ENCODE peak calls at places on chromosomes 7 and 10, in nine cellular contexts. P, J, K, Q, M, Y, G, U and V are unnamed samples.
A peak's percentile ranks its signal among the peaks of the same experiment; 100 is the strongest.

GRCh38 chr10:3107426-3107961 is 40.1 kb downstream of the PFKP start:
- DNase-seq in P (peak; percentile 84), J (no peak), K (peak; percentile 85), Q (no peak), M (no peak), Y (no peak), G (peak; percentile 95), U (peak; percentile 89), V (no peak)

GRCh38 chr10:69232252-69232651 is 12.1 kb downstream of the HKDC1 start:
- DNase-seq in P (peak; percentile 68), J (no peak), K (peak; percentile 81), Q (no peak), M (no peak), Y (no peak), G (peak; percentile 85), U (no peak), V (no peak)

GRCh38 chr7:113267885-113268284 is 149.5 kb upstream of the SMIM30 start:
- DNase-seq in P (peak; percentile 20), J (no peak), K (peak; percentile 31), Q (no peak), M (no peak), Y (no peak), G (no peak), U (no peak), V (no peak)

GRCh38 chr10:23981520-23982309 is 227.2 kb upstream of the KIAA1217 start:
- DNase-seq in P (no peak), J (no peak), K (no peak), Q (no peak), M (no peak), Y (no peak), G (peak; percentile 22), U (no peak), V (no peak)

GRCh38 chr7:55420535-55420934 is 55.4 kb downstream of the LANCL2 start:
- DNase-seq in P (peak; percentile 22), J (no peak), K (no peak), Q (no peak), M (no peak), Y (no peak), G (no peak), U (no peak), V (no peak)

GRCh38 chr7:31044531-31044930 is 7.6 kb upstream of the ADCYAP1R1 start:
- DNase-seq in P (no peak), J (no peak), K (no peak), Q (no peak), M (peak; percentile 60), Y (no peak), G (no peak), U (no peak), V (no peak)

GRCh38 chr7:26306770-26307169 is 15.1 kb downstream of the SNX10 start:
- DNase-seq in P (no peak), J (no peak), K (no peak), Q (no peak), M (no peak), Y (no peak), G (no peak), U (no peak), V (no peak)

GRCh38 chr7:156448918-156449317 is 191.7 kb upstream of the RNF32 start:
- DNase-seq in P (no peak), J (no peak), K (no peak), Q (no peak), M (no peak), Y (no peak), G (no peak), U (no peak), V (no peak)

GRCh38 chr10:65358565-65358964 is 1567.3 kb upstream of the LRRTM3 start:
- DNase-seq in P (peak; percentile 62), J (no peak), K (no peak), Q (peak; percentile 40), M (peak; percentile 31), Y (no peak), G (peak; percentile 19), U (no peak), V (no peak)

GRCh38 chr10:18179901-18180300 is 39.7 kb downstream of the CACNB2 start:
- DNase-seq in P (peak; percentile 80), J (no peak), K (peak; percentile 62), Q (no peak), M (no peak), Y (no peak), G (no peak), U (peak; percentile 79), V (no peak)

GRCh38 chr7:28708458-28708951 is 249.6 kb downstream of the TRIL start:
- DNase-seq in P (no peak), J (no peak), K (no peak), Q (peak; percentile 58), M (peak; percentile 57), Y (no peak), G (no peak), U (no peak), V (no peak)

GRCh38 chr10:30493609-30494530 is 59.9 kb downstream of the MAP3K8 start:
- DNase-seq in P (peak; percentile 40), J (no peak), K (peak; percentile 56), Q (no peak), M (no peak), Y (no peak), G (peak; percentile 58), U (peak; percentile 80), V (no peak)

DNA sequence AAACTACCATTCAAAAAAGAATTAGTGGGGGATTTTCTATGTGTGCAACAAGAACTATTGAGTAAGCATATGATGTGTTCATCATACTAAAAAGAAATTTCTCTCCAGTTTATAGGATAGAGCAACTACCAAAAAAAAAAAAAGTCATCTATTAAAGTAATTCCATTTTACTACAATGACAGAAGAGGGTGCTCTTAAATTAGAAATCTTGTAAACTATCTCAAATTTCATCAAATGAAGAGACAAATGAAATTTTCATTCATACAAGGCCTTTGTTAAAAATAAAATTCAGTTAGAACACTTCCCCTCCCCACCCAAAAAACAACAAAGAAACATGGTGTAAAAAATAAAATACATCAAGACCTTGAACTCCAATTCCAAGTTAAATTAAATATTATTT is 195.4 kb upstream of the PLXDC2 start:
- DNase-seq in P (peak; percentile 37), J (no peak), K (peak; percentile 6), Q (no peak), M (no peak), Y (no peak), G (peak; percentile 3), U (no peak), V (no peak)
- TF ChIP-seq CTCF in P (peak; percentile 12), J (no peak), K (peak; percentile 33), Q (no peak), M (no peak), Y (no peak), G (no peak), U (no peak), V (no peak)

GRCh38 chr10:116444527-116445142 is 17.0 kb downstream of the PNLIPRP3 start:
- DNase-seq in P (peak; percentile 40), J (no peak), K (peak; percentile 48), Q (peak; percentile 35), M (peak; percentile 70), Y (no peak), G (peak; percentile 39), U (no peak), V (no peak)
- TF ChIP-seq CTCF in P (peak; percentile 78), J (no peak), K (peak; percentile 91), Q (peak; percentile 88), M (peak; percentile 93), Y (peak; percentile 67), G (peak; percentile 74), U (no peak), V (peak; percentile 95)

GRCh38 chr7:97006146-97006950 is 995 bp downstream of the DLX6 start:
- DNase-seq in P (peak; percentile 51), J (no peak), K (no peak), Q (peak; percentile 79), M (peak; percentile 86), Y (no peak), G (no peak), U (no peak), V (peak; percentile 52)
- TF ChIP-seq CTCF in P (no peak), J (no peak), K (no peak), Q (no peak), M (peak; percentile 11), Y (no peak), G (no peak), U (no peak), V (peak; percentile 21)

GRCh38 chr10:58641095-58641531 is 128.4 kb downstream of the BICC1 start:
- DNase-seq in P (peak; percentile 95), J (no peak), K (peak; percentile 100), Q (no peak), M (peak; percentile 7), Y (no peak), G (peak; percentile 73), U (no peak), V (no peak)
- TF ChIP-seq CTCF in P (peak; percentile 42), J (no peak), K (peak; percentile 42), Q (no peak), M (peak; percentile 49), Y (no peak), G (peak; percentile 40), U (no peak), V (no peak)

GRCh38 chr7:139117599-139118233 is 8.2 kb upstream of the ZC3HAV1 start:
- DNase-seq in P (no peak), J (no peak), K (no peak), Q (no peak), M (no peak), Y (no peak), G (no peak), U (no peak), V (no peak)

GRCh38 chr7:139116999-139117398 is 7.5 kb upstream of the ZC3HAV1 start:
- DNase-seq in P (no peak), J (no peak), K (no peak), Q (no peak), M (no peak), Y (no peak), G (no peak), U (no peak), V (no peak)

GRCh38 chr7:139118803-139119485 is 9.4 kb upstream of the ZC3HAV1 start:
- DNase-seq in P (peak; percentile 24), J (no peak), K (no peak), Q (no peak), M (no peak), Y (no peak), G (no peak), U (no peak), V (no peak)

GRCh38 chr7:139119486-139119849 is 9.9 kb upstream of the ZC3HAV1 start:
- DNase-seq in P (no peak), J (no peak), K (no peak), Q (no peak), M (no peak), Y (no peak), G (no peak), U (no peak), V (no peak)

GRCh38 chr7:139118234-139118802 is 8.8 kb upstream of the ZC3HAV1 start:
- DNase-seq in P (peak; percentile 41), J (no peak), K (peak; percentile 20), Q (no peak), M (no peak), Y (no peak), G (peak; percentile 95), U (no peak), V (no peak)
- TF ChIP-seq CTCF in P (no peak), J (no peak), K (no peak), Q (no peak), M (no peak), Y (no peak), G (no peak), U (no peak), V (no peak)